ENCODE peak calls at places on chromosomes 7 and 10, in seven cellular contexts. O is brain microvascular endothelial cell, R is right lobe of liver, G is lower lobe of right lung, I is Calu3, A is fibroblast of pulmonary artery, Y is B cell. C is an unnamed sample.

GRCh38 chr10:50538473-50539398 is 85.0 kb downstream of the SGMS1 start:
- DNase-seq in A (no peak), Y (no peak), G (no peak), O (no peak), R (peak), I (peak), C (no peak)

GRCh38 chr10:122307669-122308486 is 36.8 kb downstream of the BTBD16 start:
- DNase-seq in I (peak), O (peak), Y (peak), R (no peak), A (peak), G (no peak), C (peak)

GRCh38 chr7:70098905-70099672 is 500.8 kb downstream of the AUTS2 start:
- DNase-seq in Y (no peak), R (no peak), G (no peak), O (no peak), I (no peak), A (no peak), C (no peak)

GRCh38 chr10:58951087-58951486 is 225.4 kb upstream of the PHYHIPL start:
- DNase-seq in I (no peak), R (no peak), A (no peak), Y (no peak), G (no peak), O (no peak), C (no peak)

GRCh38 chr10:114545071-114545470 is 113.0 kb downstream of the ABLIM1 start:
- DNase-seq in A (no peak), R (no peak), Y (no peak), G (no peak), O (no peak), I (no peak), C (no peak)

GRCh38 chr7:155889636-155890508 is 77.6 kb upstream of the SHH start:
- DNase-seq in G (peak), A (no peak), Y (no peak), O (no peak), R (no peak), I (no peak), C (no peak)

GRCh38 chr7:1193593-1194424 is 33.8 kb upstream of the ZFAND2A start:
- DNase-seq in R (peak), O (no peak), I (peak), G (no peak), A (peak), Y (no peak), C (no peak)

GRCh38 chr7:143008007-143008901 is 18.7 kb downstream of the OR9A2 start:
- DNase-seq in G (peak), A (peak), R (peak), O (peak), I (peak), Y (peak), C (peak)

GRCh38 chr7:45625714-45626440 is 51.7 kb downstream of the ADCY1 start:
- DNase-seq in O (no peak), R (peak), Y (no peak), I (no peak), G (no peak), A (no peak), C (no peak)

GRCh38 chr7:39042706-39043105 is 65.0 kb downstream of the POU6F2 start:
- DNase-seq in Y (no peak), R (no peak), G (no peak), I (no peak), O (no peak), A (no peak), C (no peak)

GRCh38 chr10:111004016-111004415 is 72.8 kb upstream of the ADRA2A start:
- DNase-seq in R (no peak), O (no peak), I (no peak), G (no peak), A (no peak), Y (no peak), C (no peak)

GRCh38 chr7:142925413-142925812 is 8.1 kb downstream of the TRPV5 start:
- DNase-seq in A (no peak), O (no peak), I (no peak), Y (no peak), G (no peak), R (no peak), C (no peak)

GRCh38 chr10:69842020-69842419 is 40.3 kb downstream of the COL13A1 start:
- DNase-seq in I (no peak), R (no peak), G (no peak), A (no peak), O (no peak), Y (no peak), C (no peak)

GRCh38 chr10:70648427-70648826 is 23.9 kb upstream of the ADAMTS14 start:
- DNase-seq in G (no peak), I (no peak), A (no peak), O (no peak), R (no peak), Y (no peak), C (no peak)

GRCh38 chr7:39754326-39755120 is 131.2 kb downstream of the RALA start:
- DNase-seq in G (peak), A (peak), Y (no peak), R (no peak), I (no peak), O (peak), C (no peak)

GRCh38 chr10:113207924-113208323 is 257.9 kb downstream of the TCF7L2 start:
- DNase-seq in I (no peak), A (no peak), R (no peak), G (no peak), Y (no peak), O (no peak), C (no peak)

GRCh38 chr7:144137501-144137900 is 14.5 kb downstream of the OR2A14 start:
- DNase-seq in G (no peak), Y (no peak), R (no peak), O (no peak), I (no peak), A (peak), C (no peak)

GRCh38 chr7:142828101-142828500 is 26.8 kb upstream of the EPHB6 start:
- DNase-seq in I (no peak), A (no peak), G (no peak), Y (no peak), O (no peak), R (no peak), C (no peak)

GRCh38 chr7:137987968-137988367 is 13.9 kb downstream of the CREB3L2 start:
- DNase-seq in R (no peak), A (no peak), I (no peak), O (no peak), Y (no peak), G (no peak), C (peak)

GRCh38 chr10:102300289-102300843 is 55.0 kb downstream of the GBF1 start:
- DNase-seq in O (peak), R (no peak), Y (no peak), I (no peak), G (no peak), A (peak), C (no peak)

GRCh38 chr7:54397836-54398612 is 144.2 kb upstream of the VSTM2A start:
- DNase-seq in G (no peak), A (no peak), Y (no peak), I (no peak), O (no peak), R (no peak), C (no peak)

GRCh38 chr10:77673086-77673485 is 35.5 kb upstream of the KCNMA1 start:
- DNase-seq in I (no peak), O (peak), G (no peak), Y (no peak), A (no peak), R (no peak), C (no peak)

GRCh38 chr7:188174-188573 is 4.2 kb upstream of the FAM20C start:
- DNase-seq in R (no peak), Y (no peak), O (no peak), A (no peak), G (no peak), I (no peak), C (no peak)

GRCh38 chr7:3588341-3588740 is 287.3 kb downstream of the SDK1 start:
- DNase-seq in A (no peak), R (no peak), Y (no peak), G (no peak), I (no peak), O (no peak), C (no peak)

GRCh38 chr10:86102446-86102845 is 264.1 kb downstream of the GRID1 start:
- DNase-seq in G (no peak), O (no peak), I (no peak), R (no peak), Y (no peak), A (no peak), C (no peak)

GRCh38 chr7:2546776-2547586 is 8.3 kb downstream of the BRAT1 start:
- DNase-seq in G (no peak), O (no peak), Y (no peak), A (no peak), I (no peak), R (no peak), C (no peak)

GRCh38 chr10:75049316-75050285 is 61.9 kb upstream of the SAMD8 start:
- DNase-seq in I (no peak), A (no peak), R (peak), O (no peak), G (no peak), Y (no peak), C (no peak)

GRCh38 chr10:24826022-24826421 is 102.3 kb upstream of the ARHGAP21 start:
- DNase-seq in O (peak), G (no peak), A (peak), R (no peak), Y (no peak), I (no peak), C (no peak)

GRCh38 chr7:1668932-1669485 is 1.1 kb upstream of the ELFN1 start:
- DNase-seq in G (peak), A (peak), O (no peak), R (no peak), I (no peak), Y (peak), C (peak)

GRCh38 chr7:30136339-30136738 is 1.6 kb downstream of the MTURN start:
- DNase-seq in R (no peak), I (no peak), O (no peak), G (no peak), Y (no peak), A (no peak), C (no peak)

GRCh38 chr10:50224330-50224952 is 26.9 kb downstream of the ASAH2 start:
- DNase-seq in A (peak), Y (peak), O (peak), I (peak), R (no peak), G (no peak), C (peak)

GRCh38 chr10:58577394-58577793 is 64.7 kb downstream of the BICC1 start:
- DNase-seq in Y (no peak), R (no peak), A (peak), I (no peak), G (no peak), O (no peak), C (no peak)

GRCh38 chr10:128734734-128735133 is 608.5 kb upstream of the MKI67 start:
- DNase-seq in G (no peak), I (no peak), Y (no peak), O (no peak), R (no peak), A (no peak), C (no peak)

GRCh38 chr7:44259547-44260457 is 59.0 kb downstream of the YKT6 start:
- DNase-seq in A (peak), R (no peak), Y (no peak), I (no peak), O (peak), G (no peak), C (no peak)

GRCh38 chr10:113471241-113471996 is 81.4 kb upstream of the HABP2 start:
- DNase-seq in G (no peak), O (no peak), Y (no peak), R (no peak), A (no peak), I (no peak), C (no peak)

GRCh38 chr10:6024334-6024682 is 37.9 kb downstream of the IL2RA start:
- DNase-seq in O (no peak), I (no peak), R (no peak), G (no peak), A (no peak), Y (no peak), C (no peak)

GRCh38 chr10:10824611-10825148 is 193.0 kb upstream of the CELF2 start:
- DNase-seq in A (peak), I (no peak), O (peak), Y (no peak), R (no peak), G (no peak), C (no peak)

GRCh38 chr7:82572195-82572880 is 128.8 kb upstream of the CACNA2D1 start:
- DNase-seq in O (peak), A (peak), Y (peak), I (peak), R (peak), G (peak), C (peak)

GRCh38 chr7:131244259-131244852 is 83.3 kb upstream of the MKLN1 start:
- DNase-seq in O (peak), G (no peak), A (peak), R (no peak), I (peak), Y (no peak), C (no peak)

DNA sequence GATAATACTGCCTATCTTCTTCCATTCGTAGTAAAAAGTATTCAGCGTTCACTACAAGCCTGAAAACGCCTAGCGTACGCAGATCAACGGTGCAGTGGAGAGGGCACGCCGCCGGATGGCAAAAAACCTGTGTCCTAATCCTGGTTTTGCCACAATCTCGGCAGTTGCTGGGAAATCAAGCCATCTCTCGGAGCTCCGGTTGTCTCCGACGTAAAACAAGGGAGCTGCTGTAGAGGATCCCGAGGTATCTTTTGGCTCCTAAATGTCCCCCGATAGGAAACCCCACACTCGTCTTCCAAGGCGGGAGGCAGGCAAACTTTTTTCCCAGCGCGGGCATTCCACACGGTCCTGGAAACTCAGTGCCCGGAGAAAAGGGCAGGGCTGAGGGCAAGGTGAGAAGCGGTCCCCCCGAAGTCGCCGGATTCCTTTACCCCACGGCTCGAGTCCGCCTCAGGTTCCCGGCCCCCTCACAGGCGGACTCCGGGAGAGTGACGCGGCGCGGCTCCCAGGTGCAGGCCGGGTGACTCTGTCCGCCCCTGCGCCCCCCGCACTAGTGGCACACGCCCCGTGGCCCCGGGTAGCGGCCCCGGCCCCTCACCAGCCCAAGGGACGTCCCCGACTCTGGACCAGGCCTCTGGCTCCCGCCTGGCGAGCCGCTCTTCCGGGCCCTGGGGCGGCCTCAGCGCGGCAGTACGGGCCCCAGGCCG is 649 bp downstream of the IDE start:
- DNase-seq in G (no peak), Y (no peak), O (no peak), R (peak), A (peak), I (no peak), C (peak)
- TF ChIP-seq CTCF in G (no peak), Y (no peak), O (peak), R (no peak), A (peak), I (no peak), C (no peak)

DNA sequence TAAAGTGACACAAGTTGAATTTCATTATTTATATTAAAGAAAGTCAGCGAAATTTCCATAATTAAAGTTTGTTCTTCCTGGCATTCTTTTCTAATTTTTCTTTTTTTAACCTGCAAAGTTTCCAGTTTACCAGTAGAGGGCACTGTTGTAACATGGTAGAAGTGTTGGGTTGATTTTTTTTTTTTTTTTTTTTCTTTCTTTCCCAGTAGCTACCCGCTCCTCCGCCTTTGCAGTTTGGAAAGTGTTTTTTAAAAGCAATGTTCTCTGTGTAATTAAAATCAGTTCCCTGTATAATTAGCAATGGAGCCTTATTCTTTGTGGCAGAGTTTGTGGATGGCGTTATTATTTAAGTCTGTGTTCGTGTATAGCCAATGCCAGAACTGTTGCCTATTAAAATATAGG is 53.7 kb downstream of the TAF3 start:
- DNase-seq in A (peak), G (no peak), O (no peak), R (no peak), I (no peak), Y (no peak), C (peak)
- TF ChIP-seq CTCF in A (peak), G (peak), O (peak), R (peak), I (peak), Y (peak), C (peak)

DNA sequence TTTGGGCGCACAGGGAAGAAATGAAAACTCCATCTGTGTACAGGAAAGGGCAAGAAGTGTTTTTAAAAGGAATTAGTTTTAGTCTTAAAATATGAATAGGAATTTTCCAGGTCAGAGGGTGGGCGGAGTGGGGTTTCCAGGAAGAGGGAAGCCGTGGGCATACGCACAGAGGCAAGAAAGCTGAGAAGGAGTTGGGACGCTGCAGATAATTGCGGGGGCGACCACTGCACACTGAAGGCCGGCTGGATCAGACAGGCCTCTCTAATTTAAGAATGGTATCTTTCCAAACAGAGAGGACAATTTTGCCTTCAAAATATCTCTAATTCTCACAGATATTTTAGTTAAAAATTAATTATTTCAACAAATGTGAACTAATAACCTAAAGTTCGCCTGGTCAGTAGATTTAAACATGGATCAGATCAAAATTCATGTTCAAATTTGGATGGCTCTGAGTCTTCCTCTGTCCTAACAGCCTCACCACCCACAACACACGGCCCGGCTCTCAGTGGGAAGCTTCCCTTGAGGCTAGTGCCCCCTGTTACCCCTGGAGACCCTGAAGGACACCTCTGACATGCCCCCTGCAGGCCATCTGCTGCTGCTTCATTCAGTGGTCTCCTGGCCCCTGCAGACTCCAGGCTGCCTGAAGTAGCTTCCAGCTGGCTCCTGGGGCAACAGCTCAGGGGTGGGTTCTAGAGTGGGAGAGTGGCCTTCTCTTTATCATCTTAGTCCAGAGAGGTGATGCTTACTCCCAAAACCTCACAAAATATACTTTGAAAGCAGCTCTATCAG is 189.3 kb upstream of the INHBA start:
- DNase-seq in Y (no peak), R (no peak), I (no peak), G (no peak), O (no peak), A (no peak), C (no peak)
- TF ChIP-seq CTCF in Y (peak), R (no peak), I (no peak), G (peak), O (peak), A (no peak), C (peak)

GRCh38 chr7:151124205-151124880 is 38.1 kb downstream of the AGAP3 start:
- DNase-seq in A (no peak), I (no peak), Y (peak), O (no peak), G (no peak), R (no peak), C (no peak)

GRCh38 chr7:151125835-151126481 is 39.7 kb downstream of the AGAP3 start:
- DNase-seq in G (peak), R (no peak), O (no peak), Y (no peak), A (no peak), I (no peak), C (no peak)

GRCh38 chr7:151126500-151127137 is 40.3 kb downstream of the AGAP3 start:
- DNase-seq in I (no peak), Y (peak), A (no peak), R (no peak), G (peak), O (no peak), C (no peak)

GRCh38 chr7:151124899-151125399 is 38.7 kb downstream of the AGAP3 start:
- DNase-seq in R (no peak), A (no peak), O (no peak), G (no peak), Y (no peak), I (no peak), C (no peak)

GRCh38 chr7:151125459-151125834 is 39.2 kb downstream of the AGAP3 start:
- DNase-seq in Y (no peak), I (no peak), O (no peak), G (peak), A (no peak), R (no peak), C (no peak)
- TF ChIP-seq CTCF in Y (no peak), I (no peak), O (peak), G (no peak), A (no peak), R (no peak), C (no peak)

DNA sequence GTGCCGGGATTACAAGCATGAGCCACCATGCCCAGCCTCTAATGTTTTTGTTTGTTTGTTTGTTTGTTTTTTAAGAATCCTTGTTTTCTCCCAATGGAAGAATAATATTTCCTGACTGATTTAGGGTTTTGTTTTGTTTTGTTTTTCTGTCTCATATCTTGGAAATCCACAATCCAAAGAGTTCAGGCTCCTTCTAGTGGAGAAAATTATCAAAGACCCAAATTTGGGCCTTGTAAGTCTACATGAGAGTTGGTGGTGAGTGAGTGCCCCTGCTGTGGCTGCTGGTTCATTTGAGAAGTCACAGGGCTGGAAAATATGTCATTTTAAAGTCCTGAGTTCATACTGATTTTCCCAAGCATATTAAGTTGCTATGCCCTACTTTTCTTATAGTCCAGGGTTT is 33.5 kb upstream of the KLHL7 start:
- DNase-seq in G (no peak), I (no peak), A (peak), O (no peak), Y (no peak), R (no peak), C (no peak)
- TF ChIP-seq CTCF in G (no peak), I (no peak), A (peak), O (peak), Y (no peak), R (no peak), C (no peak)